ENCODE peak calls at places on chromosomes 4 and X, in nine cellular contexts. One of them, this sample, is unnamed.

GRCh38 chr4:8297691-8298485 is 28.3 kb downstream of the HTRA3 start:
- DNase-seq in tibial nerve: no peak
- DNase-seq in esophagus muscularis mucosa: no peak
- DNase-seq in CD8-positive, alpha-beta T cell: no peak
- DNase-seq in MCF 10A: no peak
- DNase-seq in kidney: peak
- DNase-seq in GM20000: no peak
- DNase-seq in glutamatergic neuron: peak
- DNase-seq in heart right ventricle: no peak
- DNase-seq in this sample: no peak

GRCh38 chrX:12702509-12703091 is 88.6 kb upstream of the PRPS2 start:
- DNase-seq in tibial nerve: no peak
- DNase-seq in GM20000: no peak
- DNase-seq in kidney: no peak
- DNase-seq in glutamatergic neuron: peak
- DNase-seq in CD8-positive, alpha-beta T cell: no peak
- DNase-seq in esophagus muscularis mucosa: no peak
- DNase-seq in heart right ventricle: no peak
- DNase-seq in MCF 10A: peak
- DNase-seq in this sample: peak

GRCh38 chr4:5003372-5003857 is 15.8 kb downstream of the CYTL1 start:
- DNase-seq in tibial nerve: no peak
- DNase-seq in MCF 10A: no peak
- DNase-seq in kidney: no peak
- DNase-seq in CD8-positive, alpha-beta T cell: no peak
- DNase-seq in GM20000: no peak
- DNase-seq in esophagus muscularis mucosa: no peak
- DNase-seq in heart right ventricle: no peak
- DNase-seq in glutamatergic neuron: no peak
- DNase-seq in this sample: no peak

GRCh38 chr4:162891788-162892707 is 274.6 kb downstream of the NAF1 start:
- DNase-seq in GM20000: peak
- DNase-seq in glutamatergic neuron: no peak
- DNase-seq in CD8-positive, alpha-beta T cell: no peak
- DNase-seq in kidney: no peak
- DNase-seq in tibial nerve: no peak
- DNase-seq in MCF 10A: no peak
- DNase-seq in heart right ventricle: no peak
- DNase-seq in esophagus muscularis mucosa: no peak
- DNase-seq in this sample: no peak

GRCh38 chr4:120664851-120665250 is 257.7 kb downstream of the PRDM5 start:
- DNase-seq in kidney: no peak
- DNase-seq in glutamatergic neuron: no peak
- DNase-seq in heart right ventricle: no peak
- DNase-seq in tibial nerve: no peak
- DNase-seq in CD8-positive, alpha-beta T cell: no peak
- DNase-seq in esophagus muscularis mucosa: no peak
- DNase-seq in GM20000: no peak
- DNase-seq in MCF 10A: no peak
- DNase-seq in this sample: no peak

GRCh38 chr4:180106122-180106521 is 2137.1 kb upstream of the TENM3 start:
- DNase-seq in glutamatergic neuron: no peak
- DNase-seq in heart right ventricle: no peak
- DNase-seq in tibial nerve: no peak
- DNase-seq in esophagus muscularis mucosa: no peak
- DNase-seq in MCF 10A: peak
- DNase-seq in GM20000: no peak
- DNase-seq in kidney: no peak
- DNase-seq in CD8-positive, alpha-beta T cell: no peak
- DNase-seq in this sample: no peak

GRCh38 chrX:40504801-40505605 is 75.8 kb upstream of the ATP6AP2 start:
- DNase-seq in MCF 10A: peak
- DNase-seq in heart right ventricle: no peak
- DNase-seq in kidney: no peak
- DNase-seq in tibial nerve: no peak
- DNase-seq in GM20000: peak
- DNase-seq in esophagus muscularis mucosa: no peak
- DNase-seq in CD8-positive, alpha-beta T cell: no peak
- DNase-seq in glutamatergic neuron: no peak
- DNase-seq in this sample: no peak

GRCh38 chr4:42641696-42642095 is 15.2 kb downstream of the ATP8A1 start:
- DNase-seq in glutamatergic neuron: no peak
- DNase-seq in kidney: no peak
- DNase-seq in MCF 10A: no peak
- DNase-seq in esophagus muscularis mucosa: no peak
- DNase-seq in CD8-positive, alpha-beta T cell: no peak
- DNase-seq in tibial nerve: no peak
- DNase-seq in heart right ventricle: no peak
- DNase-seq in GM20000: no peak
- DNase-seq in this sample: no peak

GRCh38 chrX:107676559-107677378 is 48.5 kb downstream of the PRPS1 start:
- DNase-seq in kidney: peak
- DNase-seq in glutamatergic neuron: peak
- DNase-seq in CD8-positive, alpha-beta T cell: peak
- DNase-seq in GM20000: peak
- DNase-seq in tibial nerve: peak
- DNase-seq in heart right ventricle: peak
- DNase-seq in MCF 10A: peak
- DNase-seq in esophagus muscularis mucosa: peak
- DNase-seq in this sample: no peak

GRCh38 chr4:90030953-90031352 is 96.2 kb upstream of the CCSER1 start:
- DNase-seq in esophagus muscularis mucosa: no peak
- DNase-seq in tibial nerve: no peak
- DNase-seq in heart right ventricle: no peak
- DNase-seq in kidney: no peak
- DNase-seq in glutamatergic neuron: no peak
- DNase-seq in CD8-positive, alpha-beta T cell: no peak
- DNase-seq in GM20000: no peak
- DNase-seq in MCF 10A: peak
- DNase-seq in this sample: no peak

GRCh38 chr4:84531689-84532088 is 32.6 kb upstream of the NKX6-1 start:
- DNase-seq in esophagus muscularis mucosa: no peak
- DNase-seq in heart right ventricle: no peak
- DNase-seq in MCF 10A: peak
- DNase-seq in CD8-positive, alpha-beta T cell: no peak
- DNase-seq in kidney: no peak
- DNase-seq in GM20000: no peak
- DNase-seq in tibial nerve: no peak
- DNase-seq in glutamatergic neuron: no peak
- DNase-seq in this sample: no peak

GRCh38 chrX:68511255-68511654 is 12.4 kb downstream of the YIPF6 start:
- DNase-seq in kidney: no peak
- DNase-seq in glutamatergic neuron: peak
- DNase-seq in MCF 10A: peak
- DNase-seq in CD8-positive, alpha-beta T cell: no peak
- DNase-seq in tibial nerve: no peak
- DNase-seq in esophagus muscularis mucosa: no peak
- DNase-seq in heart right ventricle: no peak
- DNase-seq in GM20000: peak
- DNase-seq in this sample: peak

GRCh38 chr4:90357117-90357710 is 230.0 kb downstream of the CCSER1 start:
- DNase-seq in kidney: no peak
- DNase-seq in esophagus muscularis mucosa: no peak
- DNase-seq in tibial nerve: no peak
- DNase-seq in heart right ventricle: no peak
- DNase-seq in MCF 10A: peak
- DNase-seq in CD8-positive, alpha-beta T cell: no peak
- DNase-seq in GM20000: peak
- DNase-seq in glutamatergic neuron: no peak
- DNase-seq in this sample: no peak

GRCh38 chr4:71607109-71607508 is 176.8 kb downstream of the GC start:
- DNase-seq in kidney: no peak
- DNase-seq in tibial nerve: no peak
- DNase-seq in esophagus muscularis mucosa: no peak
- DNase-seq in GM20000: no peak
- DNase-seq in CD8-positive, alpha-beta T cell: no peak
- DNase-seq in glutamatergic neuron: no peak
- DNase-seq in heart right ventricle: no peak
- DNase-seq in MCF 10A: no peak
- DNase-seq in this sample: no peak

GRCh38 chr4:88761342-88761741 is 63.7 kb upstream of the NAP1L5 start:
- DNase-seq in GM20000: no peak
- DNase-seq in tibial nerve: no peak
- DNase-seq in CD8-positive, alpha-beta T cell: no peak
- DNase-seq in esophagus muscularis mucosa: no peak
- DNase-seq in heart right ventricle: no peak
- DNase-seq in kidney: no peak
- DNase-seq in glutamatergic neuron: no peak
- DNase-seq in MCF 10A: no peak
- DNase-seq in this sample: no peak

GRCh38 chrX:119604778-119605177 is 1.4 kb downstream of the NKRF start:
- DNase-seq in MCF 10A: no peak
- DNase-seq in heart right ventricle: no peak
- DNase-seq in GM20000: no peak
- DNase-seq in CD8-positive, alpha-beta T cell: no peak
- DNase-seq in tibial nerve: no peak
- DNase-seq in kidney: no peak
- DNase-seq in esophagus muscularis mucosa: no peak
- DNase-seq in glutamatergic neuron: no peak
- DNase-seq in this sample: no peak

GRCh38 chrX:119605739-119606507 is at the start of gene NKRF:
- DNase-seq in tibial nerve: peak
- DNase-seq in heart right ventricle: peak
- DNase-seq in esophagus muscularis mucosa: peak
- DNase-seq in CD8-positive, alpha-beta T cell: peak
- DNase-seq in MCF 10A: peak
- DNase-seq in GM20000: peak
- DNase-seq in kidney: peak
- DNase-seq in glutamatergic neuron: peak
- DNase-seq in this sample: peak

GRCh38 chrX:119602701-119603255 is 3.4 kb downstream of the NKRF start:
- DNase-seq in MCF 10A: peak
- DNase-seq in kidney: no peak
- DNase-seq in heart right ventricle: no peak
- DNase-seq in glutamatergic neuron: no peak
- DNase-seq in GM20000: no peak
- DNase-seq in CD8-positive, alpha-beta T cell: no peak
- DNase-seq in esophagus muscularis mucosa: no peak
- DNase-seq in tibial nerve: no peak
- DNase-seq in this sample: no peak

GRCh38 chrX:119605398-119605738 is 856 bp downstream of the NKRF start:
- DNase-seq in esophagus muscularis mucosa: no peak
- DNase-seq in GM20000: no peak
- DNase-seq in MCF 10A: no peak
- DNase-seq in kidney: peak
- DNase-seq in tibial nerve: no peak
- DNase-seq in glutamatergic neuron: no peak
- DNase-seq in CD8-positive, alpha-beta T cell: no peak
- DNase-seq in heart right ventricle: peak
- DNase-seq in this sample: no peak

GRCh38 chrX:119606508-119607389 is 525 bp upstream of the NKRF start:
- DNase-seq in heart right ventricle: no peak
- DNase-seq in tibial nerve: no peak
- DNase-seq in GM20000: no peak
- DNase-seq in kidney: no peak
- DNase-seq in CD8-positive, alpha-beta T cell: no peak
- DNase-seq in glutamatergic neuron: no peak
- DNase-seq in MCF 10A: no peak
- DNase-seq in esophagus muscularis mucosa: no peak
- DNase-seq in this sample: no peak
- TF ChIP-seq CTCF in heart right ventricle: no peak
- TF ChIP-seq CTCF in tibial nerve: no peak
- TF ChIP-seq CTCF in GM20000: no peak
- TF ChIP-seq CTCF in kidney: no peak
- TF ChIP-seq CTCF in CD8-positive, alpha-beta T cell: no peak
- TF ChIP-seq CTCF in glutamatergic neuron: no peak
- TF ChIP-seq CTCF in MCF 10A: no peak
- TF ChIP-seq CTCF in esophagus muscularis mucosa: no peak
- TF ChIP-seq CTCF in this sample: no peak

DNA sequence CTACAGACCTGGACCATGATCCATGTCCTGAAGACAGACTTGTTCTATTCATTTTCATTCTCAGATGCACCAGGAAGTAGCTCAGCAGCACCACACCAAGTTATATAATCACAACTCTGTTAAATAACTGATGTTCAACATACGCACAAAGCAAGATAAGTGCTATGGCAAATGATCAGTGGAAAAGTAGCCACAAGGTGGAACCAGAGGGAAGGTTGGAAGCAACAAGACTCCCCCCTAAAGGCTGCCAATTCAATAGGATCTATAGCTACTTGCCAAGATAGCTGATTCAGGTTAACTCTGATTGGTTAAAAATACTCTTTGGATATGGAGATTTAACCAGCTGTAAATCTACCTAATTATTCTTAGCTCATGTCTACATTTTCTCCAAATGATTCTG is 23.7 kb upstream of the FAM47B start:
- DNase-seq in esophagus muscularis mucosa: no peak
- DNase-seq in kidney: no peak
- DNase-seq in GM20000: no peak
- DNase-seq in heart right ventricle: no peak
- DNase-seq in glutamatergic neuron: no peak
- DNase-seq in MCF 10A: peak
- DNase-seq in tibial nerve: no peak
- DNase-seq in CD8-positive, alpha-beta T cell: no peak
- DNase-seq in this sample: peak
- TF ChIP-seq CTCF in esophagus muscularis mucosa: peak
- TF ChIP-seq CTCF in kidney: peak
- TF ChIP-seq CTCF in GM20000: no peak
- TF ChIP-seq CTCF in heart right ventricle: peak
- TF ChIP-seq CTCF in glutamatergic neuron: peak
- TF ChIP-seq CTCF in MCF 10A: peak
- TF ChIP-seq CTCF in tibial nerve: no peak
- TF ChIP-seq CTCF in CD8-positive, alpha-beta T cell: no peak
- TF ChIP-seq CTCF in this sample: peak

GRCh38 chrX:123818243-123818642 is 41.6 kb upstream of the XIAP start:
- DNase-seq in MCF 10A: no peak
- DNase-seq in glutamatergic neuron: no peak
- DNase-seq in CD8-positive, alpha-beta T cell: no peak
- DNase-seq in tibial nerve: no peak
- DNase-seq in GM20000: no peak
- DNase-seq in heart right ventricle: no peak
- DNase-seq in kidney: no peak
- DNase-seq in esophagus muscularis mucosa: no peak
- DNase-seq in this sample: no peak
- TF ChIP-seq CTCF in MCF 10A: no peak
- TF ChIP-seq CTCF in glutamatergic neuron: no peak
- TF ChIP-seq CTCF in CD8-positive, alpha-beta T cell: no peak
- TF ChIP-seq CTCF in tibial nerve: no peak
- TF ChIP-seq CTCF in GM20000: no peak
- TF ChIP-seq CTCF in heart right ventricle: no peak
- TF ChIP-seq CTCF in kidney: no peak
- TF ChIP-seq CTCF in esophagus muscularis mucosa: no peak
- TF ChIP-seq CTCF in this sample: no peak

DNA sequence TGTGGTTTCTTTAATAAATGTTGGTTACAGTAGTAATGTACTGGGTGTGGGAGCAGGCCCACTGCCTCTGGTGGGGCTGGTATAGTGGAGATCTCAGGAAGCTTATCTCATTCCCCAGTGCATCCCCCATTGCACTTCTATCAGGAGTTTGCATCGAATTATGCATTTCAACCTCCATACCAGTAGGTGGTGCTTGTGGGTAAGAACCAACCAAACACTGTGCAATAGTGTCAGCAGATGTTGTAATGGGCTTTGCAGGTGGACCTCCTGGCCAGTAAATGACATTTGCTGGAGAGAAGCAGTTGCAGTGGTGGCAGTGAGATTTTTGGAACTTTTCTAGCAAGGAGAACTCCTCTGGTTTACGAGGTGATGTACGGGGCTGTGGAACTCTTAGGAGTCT is 150.6 kb downstream of the POU3F4 start:
- DNase-seq in GM20000: peak
- DNase-seq in kidney: no peak
- DNase-seq in heart right ventricle: no peak
- DNase-seq in esophagus muscularis mucosa: no peak
- DNase-seq in MCF 10A: peak
- DNase-seq in tibial nerve: no peak
- DNase-seq in CD8-positive, alpha-beta T cell: no peak
- DNase-seq in glutamatergic neuron: no peak
- DNase-seq in this sample: no peak
- TF ChIP-seq CTCF in GM20000: no peak
- TF ChIP-seq CTCF in kidney: no peak
- TF ChIP-seq CTCF in heart right ventricle: no peak
- TF ChIP-seq CTCF in esophagus muscularis mucosa: no peak
- TF ChIP-seq CTCF in MCF 10A: no peak
- TF ChIP-seq CTCF in tibial nerve: no peak
- TF ChIP-seq CTCF in CD8-positive, alpha-beta T cell: no peak
- TF ChIP-seq CTCF in glutamatergic neuron: no peak
- TF ChIP-seq CTCF in this sample: no peak

This sample was measured in endothelial cell.